ENCODE peak calls at places on chromosomes 1 and 21, in seven cellular contexts. N is H1, G is IMR-90, P is trophoblast cell, E is mesenchymal stem cell, L is neuronal stem cell, M is H9. J is an unnamed sample.

GRCh38 chr1:173190101-173190895 is 16.8 kb downstream of the TNFSF4 start:
- DNase-seq in N (no peak), G (peak; percentile 62), P (peak; percentile 22), E (peak; percentile 88), L (no peak), M (no peak), J (no peak)

GRCh38 chr1:8169364-8170058 is 143.4 kb upstream of the ERRFI1 start:
- DNase-seq in N (no peak), G (peak; percentile 89), P (peak; percentile 59), E (peak; percentile 79), L (no peak), M (no peak), J (peak; percentile 79)

GRCh38 chr1:47656719-47657685 is 219.2 kb downstream of the FOXD2 start:
- DNase-seq in N (no peak), G (peak; percentile 39), P (peak; percentile 12), E (no peak), L (no peak), M (peak; percentile 12), J (no peak)

GRCh38 chr1:53617382-53618217 is 121.4 kb downstream of the GLIS1 start:
- DNase-seq in N (no peak), G (peak; percentile 94), P (no peak), E (peak; percentile 53), L (no peak), M (peak; percentile 20), J (no peak)

GRCh38 chr1:203296456-203297073 is 8.8 kb upstream of the BTG2 start:
- DNase-seq in N (no peak), G (no peak), P (no peak), E (no peak), L (no peak), M (no peak), J (no peak)

GRCh38 chr1:163046071-163046470 is 23.1 kb upstream of the RGS4 start:
- DNase-seq in N (no peak), G (peak; percentile 74), P (peak; percentile 39), E (peak; percentile 48), L (no peak), M (no peak), J (no peak)

GRCh38 chr1:9079980-9080703 is 10.7 kb upstream of the SLC2A5 start:
- DNase-seq in N (no peak), G (no peak), P (no peak), E (no peak), L (no peak), M (no peak), J (no peak)

GRCh38 chr21:36708512-36709029 is 9.7 kb downstream of the SIM2 start:
- DNase-seq in N (no peak), G (no peak), P (no peak), E (no peak), L (no peak), M (no peak), J (no peak)

GRCh38 chr1:184583837-184584236 is 170.8 kb downstream of the EDEM3 start:
- DNase-seq in N (no peak), G (no peak), P (no peak), E (no peak), L (no peak), M (peak; percentile 33), J (peak; percentile 63)

GRCh38 chr1:77126309-77126708 is 92.9 kb downstream of the PIGK start:
- DNase-seq in N (no peak), G (peak; percentile 80), P (peak; percentile 77), E (peak; percentile 70), L (peak; percentile 61), M (peak; percentile 35), J (peak; percentile 84)

GRCh38 chr1:175072131-175072941 is 4.7 kb downstream of the TNN start:
- DNase-seq in N (no peak), G (peak; percentile 74), P (no peak), E (peak; percentile 50), L (no peak), M (peak; percentile 44), J (peak; percentile 87)

GRCh38 chr1:188514917-188515316 is 1686.2 kb downstream of the PLA2G4A start:
- DNase-seq in N (no peak), G (no peak), P (no peak), E (no peak), L (no peak), M (no peak), J (no peak)

GRCh38 chr1:153728305-153729066 is 636 bp downstream of the INTS3 start:
- DNase-seq in N (peak; percentile 78), G (peak; percentile 48), P (peak; percentile 28), E (peak; percentile 57), L (no peak), M (peak; percentile 69), J (peak; percentile 90)

GRCh38 chr1:176068256-176068655 is 138.8 kb downstream of the COP1 start:
- DNase-seq in N (no peak), G (no peak), P (no peak), E (no peak), L (no peak), M (no peak), J (no peak)

GRCh38 chr1:72122099-72122893 is 160.0 kb downstream of the NEGR1 start:
- DNase-seq in N (no peak), G (no peak), P (no peak), E (peak; percentile 56), L (no peak), M (no peak), J (no peak)
- H2AK5ac ChIP-seq in N (no peak overlapping the region), G (no peak overlapping the region), P (no peak overlapping the region), E (no peak overlapping the region), L (no peak overlapping the region), M (no peak overlapping the region), J (no peak overlapping the region)

DNA sequence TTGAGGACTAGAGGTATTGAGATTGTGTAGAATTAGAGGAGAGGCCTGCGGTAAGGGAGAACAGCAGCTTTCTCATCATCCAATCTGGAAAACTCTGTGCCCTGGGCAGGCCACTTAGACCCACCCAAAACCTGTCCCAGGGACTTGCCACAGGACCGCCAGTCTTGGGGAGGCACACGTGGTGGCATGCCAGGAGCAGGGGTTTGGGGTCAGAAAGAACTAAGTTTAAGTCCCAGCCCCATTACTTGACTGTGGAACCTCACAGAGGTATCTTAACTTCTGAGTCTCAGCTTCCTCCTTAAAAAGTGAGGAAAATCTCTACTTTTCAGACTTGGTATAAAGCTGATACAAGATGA is 356.6 kb downstream of the HHAT start:
- DNase-seq in N (no peak), G (no peak), P (no peak), E (no peak), L (no peak), M (no peak), J (no peak)
- H2BK120ac ChIP-seq in N (no peak overlapping the region), G (no peak overlapping the region), P (no peak overlapping the region), E (no peak overlapping the region), L (no peak overlapping the region), M (no peak overlapping the region), J (no peak overlapping the region)

GRCh38 chr1:44044071-44044801 is 13.0 kb upstream of the SLC6A9 start:
- DNase-seq in N (no peak), G (no peak), P (no peak), E (no peak), L (no peak), M (no peak), J (no peak)
- H2AK5ac ChIP-seq in N (no peak overlapping the region), G (peak overlapping the region; percentile 22), P (no peak overlapping the region), E (no peak overlapping the region), L (no peak overlapping the region), M (no peak overlapping the region), J (no peak overlapping the region)

DNA sequence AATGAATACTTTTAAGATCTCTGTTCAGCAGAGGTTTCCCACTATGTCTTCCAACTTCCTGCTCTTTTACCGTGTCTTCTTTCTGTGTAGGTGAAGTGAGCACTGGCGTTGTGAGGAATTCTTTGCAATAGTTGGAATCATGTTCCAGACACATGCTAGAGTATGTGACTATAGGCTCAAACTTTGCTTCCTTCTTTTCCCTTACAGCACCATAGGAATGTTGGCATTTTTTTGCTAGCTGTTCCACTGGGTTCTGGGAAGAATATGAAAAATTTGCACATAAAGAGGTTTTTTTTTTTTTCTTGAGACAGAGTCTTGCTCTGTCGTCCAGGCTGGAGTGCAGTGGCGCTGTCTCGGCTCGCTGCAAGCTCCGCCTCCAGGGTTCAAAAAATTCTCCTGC is 15.7 kb upstream of the HUNK start:
- DNase-seq in N (no peak), G (no peak), P (peak; percentile 86), E (no peak), L (no peak), M (no peak), J (no peak)
- H2BK120ac ChIP-seq in N (no peak overlapping the region), G (no peak overlapping the region), P (no peak overlapping the region), E (no peak overlapping the region), L (no peak overlapping the region), M (no peak overlapping the region), J (no peak overlapping the region)

GRCh38 chr21:33611006-33611744 is 22.7 kb upstream of the DONSON start:
- DNase-seq in N (no peak), G (no peak), P (no peak), E (no peak), L (no peak), M (no peak), J (no peak)

DNA sequence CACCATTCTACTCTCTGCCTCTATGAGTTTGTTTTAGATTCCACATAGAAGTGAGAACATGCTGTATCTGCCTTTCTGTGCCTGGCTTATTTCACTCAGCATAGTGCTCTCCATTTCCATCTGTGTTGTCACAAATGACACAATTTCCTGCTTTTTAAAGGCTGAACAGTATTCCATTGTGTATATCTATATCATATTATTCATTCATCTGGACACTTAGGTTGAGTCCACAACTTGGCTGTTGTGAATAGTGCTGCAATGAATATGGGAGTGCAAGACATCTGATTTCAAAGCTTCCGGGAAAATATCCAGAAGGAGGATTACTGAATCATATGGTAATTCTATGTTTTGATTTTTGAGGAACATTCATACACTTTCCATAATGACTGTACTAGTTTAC is 20.1 kb upstream of the DONSON start:
- DNase-seq in N (no peak), G (peak; percentile 65), P (no peak), E (no peak), L (no peak), M (no peak), J (no peak)
- H2AK5ac ChIP-seq in N (no peak overlapping the region), G (no peak overlapping the region), P (no peak overlapping the region), E (no peak overlapping the region), L (no peak overlapping the region), M (no peak overlapping the region), J (no peak overlapping the region)

GRCh38 chr1:207393610-207394009 is 60.5 kb upstream of the CR2 start:
- DNase-seq in N (no peak), G (peak; percentile 91), P (peak; percentile 76), E (peak; percentile 78), L (no peak), M (no peak), J (no peak)

GRCh38 chr1:207388721-207389120 is 65.4 kb upstream of the CR2 start:
- DNase-seq in N (no peak), G (no peak), P (no peak), E (no peak), L (no peak), M (no peak), J (no peak)

GRCh38 chr1:207389728-207390464 is 64.2 kb upstream of the CR2 start:
- DNase-seq in N (no peak), G (peak; percentile 76), P (peak; percentile 17), E (peak; percentile 16), L (no peak), M (no peak), J (no peak)
- H2BK120ac ChIP-seq in N (no peak overlapping the region), G (no peak overlapping the region), P (no peak overlapping the region), E (no peak overlapping the region), L (no peak overlapping the region), M (no peak overlapping the region), J (no peak overlapping the region)

J was measured in mesendoderm.